ENCODE peak calls at places on chromosome 6, in seven cellular contexts. N, U, G, B, A, M and P are unnamed samples.

GRCh38 chr6:49909508-49910047 is 43.2 kb upstream of the CRISP1 start:
- DNase-seq in U (no peak), G (peak), M (no peak), N (no peak), B (no peak), A (no peak), P (no peak)

GRCh38 chr6:42025066-42025789 is 25.1 kb upstream of the TAF8 start:
- DNase-seq in G (no peak), M (no peak), U (no peak), B (no peak), A (no peak), N (no peak), P (no peak)

GRCh38 chr6:37531026-37531425 is 31.3 kb upstream of the CCDC167 start:
- DNase-seq in B (peak), M (no peak), N (no peak), G (no peak), A (no peak), U (no peak), P (no peak)

GRCh38 chr6:148144917-148145521 is 197.6 kb upstream of the SASH1 start:
- DNase-seq in N (peak), G (peak), A (peak), M (peak), B (peak), U (peak), P (peak)

GRCh38 chr6:79040083-79040482 is 38.0 kb downstream of the PHIP start:
- DNase-seq in G (no peak), A (no peak), N (peak), U (no peak), B (no peak), M (no peak), P (no peak)

GRCh38 chr6:45478235-45478634 is 100.5 kb upstream of the SUPT3H start:
- DNase-seq in M (no peak), N (no peak), B (peak), G (no peak), U (no peak), A (no peak), P (no peak)

GRCh38 chr6:29943053-29943966 is 978 bp downstream of the HLA-A start:
- DNase-seq in N (no peak), U (no peak), A (no peak), M (peak), G (no peak), B (no peak), P (peak)

GRCh38 chr6:88381289-88381642 is 215.1 kb upstream of the CNR1 start:
- DNase-seq in B (no peak), M (no peak), A (no peak), G (no peak), U (no peak), N (no peak), P (no peak)

GRCh38 chr6:26312096-26312463 is 52.9 kb upstream of the BTN3A2 start:
- DNase-seq in M (no peak), G (peak), N (no peak), U (no peak), A (no peak), B (no peak), P (no peak)

GRCh38 chr6:39281312-39281980 is 32.8 kb downstream of the KCNK17 start:
- DNase-seq in A (no peak), B (no peak), N (no peak), U (no peak), G (no peak), M (no peak), P (no peak)

GRCh38 chr6:37536462-37537225 is 37.0 kb upstream of the CCDC167 start:
- DNase-seq in A (no peak), U (no peak), B (no peak), M (no peak), N (no peak), G (peak), P (no peak)

GRCh38 chr6:35378281-35378680 is 35.9 kb downstream of the PPARD start:
- DNase-seq in G (no peak), N (no peak), M (no peak), B (no peak), A (no peak), U (no peak), P (no peak)

GRCh38 chr6:167739721-167740475 is 86.8 kb upstream of the AFDN start:
- DNase-seq in U (no peak), A (no peak), B (no peak), M (no peak), N (no peak), G (no peak), P (no peak)

GRCh38 chr6:70411948-70412796 is 1.1 kb upstream of the FAM135A start:
- DNase-seq in G (no peak), M (no peak), A (no peak), N (no peak), U (no peak), B (no peak), P (no peak)

GRCh38 chr6:39044181-39044580 is 4.4 kb upstream of the GLP1R start:
- DNase-seq in G (no peak), B (no peak), A (no peak), U (no peak), N (no peak), M (no peak), P (no peak)

GRCh38 chr6:31701666-31702420 is 1.3 kb downstream of the ABHD16A start:
- DNase-seq in B (no peak), A (no peak), U (no peak), M (no peak), N (no peak), G (peak), P (no peak)

GRCh38 chr6:36735110-36735971 is 37.7 kb downstream of the RAB44 start:
- DNase-seq in G (peak), N (peak), M (peak), B (peak), U (peak), A (peak), P (peak)

GRCh38 chr6:119079288-119079809 is 885 bp upstream of the FAM184A start:
- DNase-seq in U (peak), M (no peak), N (peak), G (no peak), A (no peak), B (no peak), P (peak)

GRCh38 chr6:161373905-161374451 is 100.1 kb upstream of the AGPAT4 start:
- DNase-seq in B (peak), A (peak), G (peak), U (peak), M (peak), N (peak), P (peak)

GRCh38 chr6:19327246-19327645 is 509.9 kb upstream of the ID4 start:
- DNase-seq in G (no peak), N (no peak), A (no peak), U (no peak), M (no peak), B (no peak), P (no peak)

GRCh38 chr6:42190784-42191183 is 4.0 kb downstream of the GUCA1B start:
- DNase-seq in A (no peak), B (no peak), M (no peak), N (no peak), G (no peak), U (peak), P (no peak)

GRCh38 chr6:128208851-128209580 is 308.2 kb upstream of the THEMIS start:
- DNase-seq in N (no peak), G (no peak), U (peak), B (no peak), M (no peak), A (no peak), P (no peak)

GRCh38 chr6:137884428-137884827 is 17.4 kb downstream of the TNFAIP3 start:
- DNase-seq in G (no peak), N (no peak), M (no peak), U (no peak), A (no peak), B (no peak), P (no peak)

GRCh38 chr6:142842423-142843261 is 102.3 kb downstream of the HIVEP2 start:
- DNase-seq in U (no peak), N (no peak), B (no peak), G (no peak), M (peak), A (no peak), P (no peak)

GRCh38 chr6:89299451-89299850 is 15.6 kb downstream of the GABRR2 start:
- DNase-seq in A (no peak), N (no peak), G (peak), B (no peak), M (no peak), U (no peak), P (no peak)

GRCh38 chr6:131682427-131682826 is 18.8 kb downstream of the OR2A4 start:
- DNase-seq in B (no peak), U (peak), N (no peak), A (no peak), M (no peak), G (peak), P (no peak)

GRCh38 chr6:44006123-44006871 is 121.0 kb downstream of the MRPL14 start:
- DNase-seq in N (no peak), U (no peak), A (no peak), M (no peak), B (no peak), G (no peak), P (no peak)

GRCh38 chr6:168516941-168517741 is 76.2 kb downstream of the SMOC2 start:
- DNase-seq in M (no peak), G (no peak), N (no peak), B (no peak), A (no peak), U (no peak), P (no peak)

GRCh38 chr6:31652925-31653724 is 664 bp upstream of the BAG6 start:
- DNase-seq in U (no peak), M (peak), G (peak), B (peak), A (peak), N (no peak), P (peak)